ENCODE peak calls at places on chromosomes 1 and 21, in six cellular contexts. M is progenitor cell of endocrine pancreas; Q is CD8-positive, alpha-beta T cell; S is cardiac fibroblast; X is adrenal gland; R is H9. A is an unnamed sample.

GRCh38 chr1:153612755-153613331 is at the start of gene S100A16:
- DNase-seq in M (peak; percentile 43), Q (no peak), S (peak; percentile 79), X (peak; percentile 73), R (peak; percentile 62), A (no peak)

GRCh38 chr1:203625623-203626189 is 926 bp upstream of the ATP2B4 start:
- DNase-seq in M (no peak), Q (peak; percentile 54), S (peak; percentile 64), X (peak; percentile 52), R (no peak), A (peak; percentile 55)

GRCh38 chr1:153643100-153643499 is 9.2 kb downstream of the CHTOP start:
- DNase-seq in M (no peak), Q (no peak), S (no peak), X (no peak), R (no peak), A (no peak)

GRCh38 chr1:34885405-34886247 is 26.1 kb upstream of the SMIM12 start:
- DNase-seq in M (peak; percentile 50), Q (peak; percentile 24), S (peak; percentile 34), X (peak; percentile 37), R (peak; percentile 88), A (no peak)

GRCh38 chr1:167705250-167705649 is 16.5 kb upstream of the MPZL1 start:
- DNase-seq in M (no peak), Q (no peak), S (no peak), X (no peak), R (peak; percentile 51), A (no peak)

GRCh38 chr21:15850645-15851044 is 120.9 kb downstream of the USP25 start:
- DNase-seq in M (no peak), Q (no peak), S (peak; percentile 65), X (no peak), R (no peak), A (no peak)

GRCh38 chr1:94418664-94419655 is 771 bp downstream of the ABCD3 start:
- DNase-seq in M (no peak), Q (no peak), S (peak; percentile 47), X (peak; percentile 81), R (peak; percentile 32), A (no peak)

GRCh38 chr1:183306317-183307042 is 111.7 kb downstream of the NMNAT2 start:
- DNase-seq in M (no peak), Q (no peak), S (peak; percentile 28), X (peak; percentile 20), R (no peak), A (no peak)

GRCh38 chr1:43267291-43267805 is 2.4 kb upstream of the TMEM125 start:
- DNase-seq in M (no peak), Q (no peak), S (peak; percentile 72), X (no peak), R (peak; percentile 28), A (no peak)

GRCh38 chr1:115642168-115643072 is 650 bp downstream of the VANGL1 start:
- DNase-seq in M (peak; percentile 51), Q (peak; percentile 22), S (peak; percentile 37), X (peak; percentile 59), R (peak; percentile 44), A (peak; percentile 56)

GRCh38 chr1:243982451-243983018 is 68.5 kb upstream of the ZBTB18 start:
- DNase-seq in M (no peak), Q (no peak), S (no peak), X (no peak), R (peak; percentile 51), A (no peak)

GRCh38 chr1:53659436-53659835 is 79.5 kb downstream of the GLIS1 start:
- DNase-seq in M (no peak), Q (no peak), S (no peak), X (no peak), R (no peak), A (no peak)

GRCh38 chr1:185857447-185857846 is 123.3 kb downstream of the HMCN1 start:
- DNase-seq in M (no peak), Q (no peak), S (no peak), X (no peak), R (no peak), A (no peak)

GRCh38 chr21:40070871-40071270 is 203.6 kb downstream of the PCP4 start:
- DNase-seq in M (no peak), Q (no peak), S (no peak), X (peak; percentile 57), R (no peak), A (no peak)

GRCh38 chr1:3062616-3063378 is 6.2 kb upstream of the PRDM16 start:
- DNase-seq in M (no peak), Q (no peak), S (no peak), X (no peak), R (peak; percentile 45), A (no peak)

GRCh38 chr1:113141650-113142473 is 68.9 kb downstream of the LRIG2 start:
- DNase-seq in M (no peak), Q (no peak), S (peak; percentile 56), X (no peak), R (no peak), A (no peak)

GRCh38 chr1:19047373-19047772 is 90.9 kb upstream of the IFFO2 start:
- DNase-seq in M (no peak), Q (no peak), S (no peak), X (no peak), R (no peak), A (no peak)

GRCh38 chr1:9890224-9890731 is 19.8 kb downstream of the CTNNBIP1 start:
- DNase-seq in M (no peak), Q (no peak), S (peak; percentile 79), X (peak; percentile 51), R (no peak), A (no peak)

GRCh38 chr1:8197493-8198282 is 120.2 kb upstream of the SLC45A1 start:
- DNase-seq in M (no peak), Q (no peak), S (peak; percentile 93), X (peak; percentile 89), R (no peak), A (no peak)

GRCh38 chr1:172699111-172699510 is 40.2 kb downstream of the FASLG start:
- DNase-seq in M (no peak), Q (peak; percentile 65), S (peak; percentile 56), X (peak; percentile 7), R (no peak), A (peak; percentile 66)

GRCh38 chr1:21816602-21817302 is 4.7 kb downstream of the LDLRAD2 start:
- DNase-seq in M (no peak), Q (no peak), S (peak; percentile 64), X (no peak), R (no peak), A (no peak)

DNA sequence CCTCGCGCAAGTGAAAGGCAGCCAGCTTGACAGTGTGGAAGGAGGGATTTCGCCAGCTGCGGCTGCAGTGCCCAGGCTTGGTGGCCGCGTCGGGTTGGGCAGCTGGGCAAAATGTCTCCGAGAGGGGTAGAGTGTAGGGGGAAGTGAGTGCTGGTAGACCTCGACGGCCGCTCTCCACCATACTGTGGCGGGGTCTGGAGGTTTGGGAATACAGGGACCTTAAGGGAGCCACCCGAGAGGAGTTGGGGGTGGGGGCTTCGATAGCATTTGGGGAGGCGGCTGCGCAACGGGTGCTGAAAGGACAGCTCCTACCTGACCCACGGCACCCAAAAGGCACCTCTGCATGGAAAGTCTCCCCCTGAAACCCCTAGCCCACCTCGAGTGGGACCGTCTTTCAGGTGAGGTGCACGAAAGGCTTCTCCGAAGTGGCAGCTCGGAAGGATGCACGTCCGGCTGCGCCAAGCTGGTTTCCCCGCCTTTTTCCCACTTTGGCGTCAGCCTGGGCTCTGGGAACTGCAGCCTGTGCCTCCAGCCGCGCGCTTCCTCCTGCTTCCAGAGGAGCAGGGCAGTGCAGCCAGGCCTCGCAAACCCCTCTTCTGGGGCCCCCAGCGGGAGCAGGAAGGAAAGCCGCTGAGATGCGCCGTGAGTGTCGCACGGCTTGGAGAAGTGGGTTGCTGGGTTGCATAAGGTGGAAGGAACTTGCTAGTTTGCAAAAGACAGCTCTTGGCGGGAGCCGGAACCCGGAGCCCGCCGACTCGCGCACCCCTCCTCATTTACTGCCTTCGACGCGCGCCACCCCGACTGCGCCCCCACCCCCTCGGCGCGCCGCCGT is 526 bp upstream of the HMGN2 start:
- DNase-seq in M (peak; percentile 49), Q (peak; percentile 14), S (peak; percentile 79), X (peak; percentile 80), R (peak; percentile 85), A (peak; percentile 30)
- TF ChIP-seq CTCF in M (no peak), Q (no peak), S (no peak), X (no peak), R (no peak), A (no peak)

DNA sequence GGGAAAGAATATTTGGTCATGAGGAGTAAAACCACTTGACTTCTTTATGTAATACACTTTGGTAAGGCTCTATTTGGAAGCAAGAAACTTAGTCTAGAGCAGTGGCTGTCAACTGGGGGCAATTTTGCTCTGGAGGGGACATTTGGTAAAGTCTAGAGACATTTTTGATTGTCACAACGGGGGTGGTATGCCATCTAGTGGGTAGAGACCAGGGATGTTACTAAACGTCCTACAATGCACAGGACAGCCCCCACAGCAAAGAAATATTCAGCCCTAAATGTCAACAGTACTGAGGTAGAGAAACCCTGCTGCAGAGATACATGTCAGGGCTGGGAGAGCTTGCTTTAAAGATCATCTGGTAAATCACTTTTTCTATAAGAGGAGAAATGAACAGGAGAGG is 13.5 kb downstream of the FUCA1 start:
- DNase-seq in M (no peak), Q (no peak), S (peak; percentile 15), X (no peak), R (no peak), A (no peak)
- TF ChIP-seq CTCF in M (no peak), Q (no peak), S (peak; percentile 41), X (no peak), R (peak; percentile 24), A (no peak)

GRCh38 chr1:177954076-177954475 is 15.8 kb downstream of the SEC16B start:
- DNase-seq in M (no peak), Q (no peak), S (no peak), X (no peak), R (no peak), A (no peak)

GRCh38 chr1:177960939-177961622 is 8.8 kb downstream of the SEC16B start:
- DNase-seq in M (no peak), Q (no peak), S (peak; percentile 27), X (peak; percentile 37), R (no peak), A (no peak)

GRCh38 chr1:177958092-177958491 is 11.8 kb downstream of the SEC16B start:
- DNase-seq in M (no peak), Q (no peak), S (no peak), X (no peak), R (no peak), A (no peak)

GRCh38 chr1:177964336-177964735 is 5.5 kb downstream of the SEC16B start:
- DNase-seq in M (no peak), Q (no peak), S (no peak), X (no peak), R (no peak), A (no peak)

DNA sequence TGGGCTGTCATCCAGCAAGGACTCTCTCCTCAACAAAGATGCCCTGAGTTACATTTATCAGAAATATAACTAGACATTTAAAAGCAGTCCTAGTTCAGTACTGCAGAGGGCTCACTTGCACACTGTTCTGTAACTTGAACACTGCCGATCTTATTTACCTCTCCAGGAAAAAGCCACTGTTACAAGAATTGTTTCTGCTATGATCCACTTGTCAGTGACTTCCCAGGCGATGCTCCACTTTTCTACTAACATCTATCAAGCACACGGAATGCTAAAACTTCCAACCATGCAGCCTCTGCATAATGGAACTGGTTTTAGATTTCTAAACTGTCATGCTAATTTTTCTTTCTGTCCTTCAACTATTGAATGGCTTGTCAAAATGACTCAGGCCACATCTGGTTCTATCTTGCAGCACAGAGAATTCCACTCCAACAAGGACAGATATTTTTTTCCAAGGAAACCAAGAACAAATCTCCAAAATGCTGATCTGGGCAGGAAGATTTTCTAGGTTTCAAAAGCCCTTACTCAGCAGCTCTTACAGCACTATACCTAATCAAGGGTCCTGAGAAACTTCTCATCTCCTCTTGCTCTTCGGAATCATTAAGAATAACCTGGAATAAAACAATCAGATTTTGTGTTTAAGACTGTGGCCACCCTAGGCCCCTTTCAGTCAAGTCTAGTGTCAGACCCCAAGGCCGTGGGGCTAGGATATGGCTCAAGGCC is 9.9 kb downstream of the SEC16B start:
- DNase-seq in M (no peak), Q (no peak), S (peak; percentile 64), X (peak; percentile 45), R (no peak), A (no peak)
- TF ChIP-seq CTCF in M (peak; percentile 42), Q (no peak), S (peak; percentile 42), X (no peak), R (no peak), A (no peak)

GRCh38 chr1:165290143-165290542 is 66.4 kb downstream of the LMX1A start:
- DNase-seq in M (no peak), Q (no peak), S (peak; percentile 31), X (no peak), R (no peak), A (no peak)
- TF ChIP-seq CTCF in M (peak; percentile 23), Q (no peak), S (no peak), X (no peak), R (peak; percentile 37), A (no peak)

A was measured in natural killer cell.